ENCODE peak calls at places on chromosomes 4 and X, in four cellular contexts. J is HepG2, C is Caco-2, E is pancreas. U is an unnamed sample. For H3K4me1, the result is how much of the 10 kb centered on the place peaks cover.

GRCh38 chrX:48003367-48003757 is 427 bp downstream of the ZNF182 start:
- DNase-seq in J (no peak), C (no peak), E (peak), U (no peak)

GRCh38 chr4:8828869-8829268 is 42.8 kb downstream of the HMX1 start:
- DNase-seq in J (no peak), C (no peak), E (no peak), U (peak)

GRCh38 chr4:15405069-15405468 is 22.8 kb upstream of the C1QTNF7 start:
- DNase-seq in J (no peak), C (no peak), E (no peak), U (no peak)

GRCh38 chrX:71253253-71254091 is 468 bp downstream of the ZMYM3 start:
- DNase-seq in J (peak), C (peak), E (peak), U (no peak)

GRCh38 chr4:10086506-10087120 is 30.0 kb downstream of the WDR1 start:
- DNase-seq in J (no peak), C (no peak), E (no peak), U (no peak)

GRCh38 chr4:20422398-20422797 is 170.7 kb downstream of the SLIT2 start:
- DNase-seq in J (peak), C (peak), E (peak), U (no peak)

GRCh38 chr4:156388826-156389225 is 435.2 kb upstream of the CTSO start:
- DNase-seq in J (no peak), C (no peak), E (no peak), U (no peak)

GRCh38 chrX:148556498-148556897 is 56.1 kb downstream of the AFF2 start:
- DNase-seq in J (no peak), C (no peak), E (no peak), U (no peak)

GRCh38 chrX:153933751-153934472 is 925 bp downstream of the NAA10 start:
- DNase-seq in J (no peak), C (no peak), E (no peak), U (no peak)

GRCh38 chr4:53997901-53998300 is 66.5 kb downstream of the CHIC2 start:
- DNase-seq in J (no peak), C (no peak), E (peak), U (no peak)

GRCh38 chrX:8868070-8868795 is 67.0 kb upstream of the FAM9A start:
- DNase-seq in J (no peak), C (no peak), E (no peak), U (no peak)

GRCh38 chr4:153725811-153726154 is 34.0 kb downstream of the RNF175 start:
- DNase-seq in J (no peak), C (no peak), E (no peak), U (no peak)

GRCh38 chr4:153722036-153722435 is 37.8 kb downstream of the RNF175 start:
- DNase-seq in J (no peak), C (no peak), E (no peak), U (no peak)

GRCh38 chr4:153725070-153725810 is 34.6 kb downstream of the RNF175 start:
- DNase-seq in J (no peak), C (no peak), E (no peak), U (no peak)

GRCh38 chr4:153728151-153728550 is 31.7 kb downstream of the RNF175 start:
- DNase-seq in J (no peak), C (no peak), E (no peak), U (no peak)

DNA sequence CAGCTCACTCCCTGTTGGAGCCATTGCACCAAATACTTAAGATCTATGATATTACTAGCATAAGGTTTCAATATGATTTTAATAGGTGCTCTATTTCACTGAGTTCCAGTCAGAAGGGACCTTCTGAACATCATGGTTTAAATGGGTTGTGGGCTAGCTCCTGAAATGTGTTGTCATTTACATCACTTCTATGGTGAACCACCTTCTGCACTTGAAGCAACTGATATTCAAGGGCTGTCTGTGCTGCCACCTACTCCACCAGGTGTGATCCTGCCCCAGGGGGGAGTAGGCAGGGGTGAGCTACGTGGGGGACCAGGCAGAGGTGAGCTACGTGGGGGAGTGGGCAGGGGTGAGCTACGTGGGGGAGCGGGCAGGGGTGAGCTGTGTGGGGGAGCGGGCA is 35.2 kb downstream of the RNF175 start:
- DNase-seq in J (no peak), C (no peak), E (no peak), U (no peak)
- TF ChIP-seq CTCF in J (no peak), C (no peak), E (no peak), U (no peak)

GRCh38 chr4:176464748-176465147 is 145.0 kb downstream of the SPCS3 start:
- DNase-seq in J (no peak), C (no peak), E (no peak), U (no peak)

GRCh38 chr4:176470671-176471070 is 150.9 kb downstream of the SPCS3 start:
- DNase-seq in J (no peak), C (no peak), E (no peak), U (no peak)

GRCh38 chr4:176467011-176467410 is 147.2 kb downstream of the SPCS3 start:
- DNase-seq in J (no peak), C (no peak), E (no peak), U (no peak)

GRCh38 chr4:176475091-176475490 is 155.3 kb downstream of the SPCS3 start:
- DNase-seq in J (no peak), C (no peak), E (no peak), U (no peak)

GRCh38 chr4:176469546-176469945 is 149.8 kb downstream of the SPCS3 start:
- DNase-seq in J (no peak), C (no peak), E (no peak), U (no peak)
- H3K4me1 ChIP-seq in J (under half), C (under half), E (under half), U (under half)

DNA sequence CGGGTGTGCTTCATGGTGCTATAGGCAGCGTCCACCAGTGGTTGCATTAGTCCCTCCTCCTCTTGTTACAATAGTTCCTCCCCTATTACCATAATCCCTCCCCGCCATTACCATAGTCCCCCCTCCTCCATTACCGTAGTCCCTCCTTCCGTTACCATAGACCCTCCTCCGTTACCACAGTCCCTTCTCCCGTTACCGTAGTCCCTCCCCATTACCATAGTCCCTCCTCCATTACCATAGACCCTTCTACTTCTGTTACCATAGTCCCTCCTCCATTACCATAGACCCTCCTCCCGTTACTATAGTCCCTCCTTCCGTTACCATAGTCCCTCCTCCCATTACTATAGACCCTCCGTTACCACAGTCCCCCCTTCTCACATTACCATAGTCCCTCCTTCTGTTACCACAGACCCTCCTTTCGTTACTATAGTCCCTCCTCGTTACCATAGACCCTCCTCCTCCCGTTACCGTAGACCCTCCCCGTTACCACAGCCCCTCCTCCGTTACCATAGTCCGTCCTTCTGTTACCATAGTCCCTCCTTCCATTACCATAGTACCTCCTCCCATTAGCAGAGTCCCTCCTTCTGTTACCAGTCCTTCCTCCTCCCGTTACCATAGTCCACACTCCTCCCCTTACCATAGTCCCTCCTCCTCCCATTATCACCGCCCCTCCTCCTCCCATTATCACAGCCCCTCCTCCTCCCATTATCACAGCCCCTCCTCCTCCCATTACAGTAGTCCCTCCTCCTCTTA is 129.6 kb downstream of the DHRSX start:
- DNase-seq in J (no peak), C (no peak), E (no peak), U (no peak)
- H3K4me3 ChIP-seq in J (no peak), C (no peak), E (no peak), U (no peak)

DNA sequence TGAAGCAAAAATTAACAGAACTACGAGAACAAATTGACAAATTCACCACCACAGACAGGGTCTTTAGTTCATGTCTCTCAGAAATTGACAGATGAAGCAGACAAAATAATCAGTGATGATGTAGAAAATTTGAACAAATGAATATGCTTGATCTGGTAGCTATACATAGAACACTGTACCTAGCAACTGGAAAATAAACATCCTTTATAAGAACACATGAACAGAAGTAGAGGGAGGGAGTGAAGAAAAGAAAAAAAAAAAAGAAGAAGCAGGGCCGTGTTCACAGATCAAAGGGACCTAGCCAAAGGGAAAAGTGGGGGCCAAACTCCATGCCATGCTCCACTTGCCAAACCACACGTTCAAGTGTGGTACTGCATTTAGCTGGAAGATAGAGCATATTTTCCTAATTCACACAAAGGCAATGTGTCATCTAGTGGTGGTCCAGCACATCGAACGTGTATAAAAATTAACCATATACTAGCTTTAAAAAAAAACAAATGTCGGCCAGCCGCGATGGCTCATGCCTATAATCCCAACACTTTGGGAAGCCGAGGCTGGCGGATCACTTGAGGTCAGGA is 5.6 kb upstream of the THOC2 start:
- DNase-seq in J (no peak), C (no peak), E (no peak), U (no peak)
- TF ChIP-seq CTCF in J (no peak), C (no peak), E (no peak), U (no peak)

U was measured in right atrium auricular region.